ENCODE peak calls at places on chromosomes 7 and 10, in four cellular contexts. L, M, B and Z are unnamed samples.

GRCh38 chr7:134890246-134891240 is 95.8 kb upstream of the AGBL3 start:
- DNase-seq in L (no peak), M (no peak), B (no peak), Z (no peak)

GRCh38 chr7:123624527-123625183 is 23.0 kb downstream of the ASB15 start:
- DNase-seq in L (peak), M (peak), B (peak), Z (peak)

GRCh38 chr7:102044984-102045673 is 227.7 kb downstream of the CUX1 start:
- DNase-seq in L (no peak), M (no peak), B (no peak), Z (peak)

GRCh38 chr7:93036807-93037206 is 81.0 kb downstream of the SAMD9 start:
- DNase-seq in L (peak), M (no peak), B (peak), Z (no peak)

GRCh38 chr10:95225136-95225535 is 31.1 kb downstream of the ACSM6 start:
- DNase-seq in L (no peak), M (no peak), B (no peak), Z (no peak)

GRCh38 chr10:20181408-20181807 is 365.2 kb downstream of the PLXDC2 start:
- DNase-seq in L (no peak), M (no peak), B (no peak), Z (no peak)

GRCh38 chr7:149468208-149468607 is 7.3 kb upstream of the ZNF777 start:
- DNase-seq in L (no peak), M (no peak), B (no peak), Z (peak)

GRCh38 chr7:106679153-106679931 is 18.4 kb upstream of the CCDC71L start:
- DNase-seq in L (no peak), M (peak), B (no peak), Z (peak)

GRCh38 chr7:46660402-46660801 is 739.3 kb upstream of the IGFBP3 start:
- DNase-seq in L (no peak), M (no peak), B (no peak), Z (no peak)

GRCh38 chr10:43665054-43665453 is 16.4 kb upstream of the ZNF32 start:
- DNase-seq in L (no peak), M (no peak), B (no peak), Z (no peak)

GRCh38 chr10:124604214-124605000 is 139.8 kb downstream of the FAM53B start:
- DNase-seq in L (no peak), M (no peak), B (no peak), Z (no peak)

GRCh38 chr10:14477408-14477710 is 146.6 kb upstream of the FRMD4A start:
- DNase-seq in L (no peak), M (no peak), B (no peak), Z (no peak)

GRCh38 chr7:132251327-132251659 is 325.0 kb downstream of the PLXNA4 start:
- DNase-seq in L (no peak), M (no peak), B (no peak), Z (no peak)

GRCh38 chr7:74178632-74179031 is 4.5 kb downstream of the EIF4H start:
- DNase-seq in L (no peak), M (no peak), B (no peak), Z (no peak)

GRCh38 chr10:44370731-44371248 is 14.1 kb downstream of the CXCL12 start:
- DNase-seq in L (no peak), M (no peak), B (no peak), Z (no peak)

GRCh38 chr10:88783734-88784133 is 18.8 kb upstream of the LIPM start:
- DNase-seq in L (no peak), M (no peak), B (no peak), Z (no peak)

GRCh38 chr10:125148021-125148439 is 12.3 kb downstream of the CTBP2 start:
- DNase-seq in L (no peak), M (peak), B (no peak), Z (no peak)

GRCh38 chr10:42690449-42691360 is 52.3 kb upstream of the ZNF33B start:
- DNase-seq in L (no peak), M (peak), B (no peak), Z (no peak)

GRCh38 chr10:116704926-116705325 is 37.4 kb downstream of the HSPA12A start:
- DNase-seq in L (no peak), M (no peak), B (no peak), Z (no peak)

GRCh38 chr7:130733866-130734524 is at the start of gene KLF14:
- DNase-seq in L (peak), M (peak), B (no peak), Z (no peak)

GRCh38 chr10:66747451-66747850 is 178.4 kb upstream of the LRRTM3 start:
- DNase-seq in L (no peak), M (no peak), B (no peak), Z (no peak)

GRCh38 chr10:51244739-51245138 is 170.5 kb downstream of the PRKG1 start:
- DNase-seq in L (no peak), M (no peak), B (no peak), Z (no peak)

GRCh38 chr10:35040761-35041501 is 49.2 kb downstream of the CUL2 start:
- DNase-seq in L (no peak), M (no peak), B (no peak), Z (no peak)

GRCh38 chr7:75654855-75655254 is 83.9 kb downstream of the HIP1 start:
- DNase-seq in L (no peak), M (no peak), B (no peak), Z (no peak)

GRCh38 chr7:40608321-40609075 is 473.7 kb downstream of the SUGCT start:
- DNase-seq in L (no peak), M (no peak), B (no peak), Z (no peak)

GRCh38 chr7:74289018-74289659 is at the start of gene CLIP2:
- DNase-seq in L (peak), M (peak), B (no peak), Z (peak)

GRCh38 chr7:109136893-109137292 is 567.2 kb downstream of the DNAJB9 start:
- DNase-seq in L (no peak), M (no peak), B (no peak), Z (no peak)

GRCh38 chr7:3892686-3893085 is 591.6 kb downstream of the SDK1 start:
- DNase-seq in L (no peak), M (no peak), B (no peak), Z (no peak)

GRCh38 chr10:114208351-114208750 is 29.2 kb downstream of the TDRD1 start:
- DNase-seq in L (no peak), M (no peak), B (no peak), Z (no peak)

GRCh38 chr10:6039711-6040110 is 22.5 kb downstream of the IL2RA start:
- DNase-seq in L (no peak), M (no peak), B (no peak), Z (no peak)

GRCh38 chr7:66304536-66304935 is 99.4 kb downstream of the TPST1 start:
- DNase-seq in L (no peak), M (no peak), B (no peak), Z (no peak)

GRCh38 chr7:2735744-2736143 is 47.7 kb downstream of the AMZ1 start:
- DNase-seq in L (no peak), M (no peak), B (no peak), Z (no peak)

GRCh38 chr10:102603946-102604345 is 40.3 kb upstream of the TRIM8 start:
- DNase-seq in L (no peak), M (no peak), B (no peak), Z (peak)

GRCh38 chr10:125661942-125662515 is 20.9 kb downstream of the TEX36 start:
- DNase-seq in L (no peak), M (peak), B (no peak), Z (no peak)

GRCh38 chr10:22550732-22551131 is 163.6 kb downstream of the PIP4K2A start:
- DNase-seq in L (no peak), M (peak), B (no peak), Z (no peak)

GRCh38 chr7:100430450-100431285 is 1.0 kb downstream of the MEPCE start:
- DNase-seq in L (no peak), M (no peak), B (no peak), Z (no peak)

GRCh38 chr7:2575733-2576350 is 17.1 kb downstream of the IQCE start:
- DNase-seq in L (no peak), M (no peak), B (no peak), Z (no peak)

GRCh38 chr7:6446977-6447588 is 671 bp downstream of the DAGLB start:
- DNase-seq in L (peak), M (peak), B (no peak), Z (no peak)

GRCh38 chr10:115773832-115774231 is 499.2 kb downstream of the GFRA1 start:
- DNase-seq in L (no peak), M (no peak), B (no peak), Z (no peak)

GRCh38 chr7:154882931-154883474 is 119.9 kb downstream of the PAXIP1 start:
- DNase-seq in L (no peak), M (no peak), B (no peak), Z (no peak)
- TF ChIP-seq SPI1 in L (no peak), M (no peak), B (no peak), Z (no peak)

DNA sequence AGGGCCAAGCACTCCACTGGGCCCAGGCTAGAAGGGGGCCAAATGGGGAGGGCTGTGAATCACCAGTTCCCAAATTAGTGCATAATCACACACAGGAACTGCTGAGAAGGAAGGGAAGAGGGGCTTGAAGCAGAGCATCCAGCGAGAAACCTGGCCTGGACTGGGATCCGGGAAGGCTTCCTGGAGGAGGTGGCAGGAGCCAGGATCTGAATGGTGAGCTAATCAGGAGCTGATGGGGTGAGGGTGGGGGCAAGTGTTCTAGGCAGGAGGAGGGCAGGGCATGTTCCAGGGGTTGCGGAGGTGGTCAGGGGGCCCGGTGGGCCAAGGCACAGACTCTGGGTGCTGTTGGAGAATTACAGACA is 12.6 kb downstream of the PWWP2B start:
- DNase-seq in L (no peak), M (no peak), B (no peak), Z (no peak)
- TF ChIP-seq SPI1 in L (no peak), M (no peak), B (no peak), Z (no peak)

GRCh38 chr7:139897422-139898085 is 68.5 kb downstream of the TBXAS1 start:
- DNase-seq in L (no peak), M (no peak), B (no peak), Z (no peak)
- TF ChIP-seq SPI1 in L (no peak), M (no peak), B (no peak), Z (no peak)

GRCh38 chr7:42694894-42695553 is 216.8 kb downstream of the C7orf25 start:
- DNase-seq in L (no peak), M (no peak), B (no peak), Z (no peak)

GRCh38 chr7:42692609-42693008 is 219.3 kb downstream of the C7orf25 start:
- DNase-seq in L (no peak), M (no peak), B (no peak), Z (no peak)

GRCh38 chr7:42689626-42690025 is 222.2 kb downstream of the C7orf25 start:
- DNase-seq in L (no peak), M (no peak), B (no peak), Z (no peak)

GRCh38 chr7:42693722-42694121 is 218.1 kb downstream of the C7orf25 start:
- DNase-seq in L (no peak), M (no peak), B (no peak), Z (no peak)

DNA sequence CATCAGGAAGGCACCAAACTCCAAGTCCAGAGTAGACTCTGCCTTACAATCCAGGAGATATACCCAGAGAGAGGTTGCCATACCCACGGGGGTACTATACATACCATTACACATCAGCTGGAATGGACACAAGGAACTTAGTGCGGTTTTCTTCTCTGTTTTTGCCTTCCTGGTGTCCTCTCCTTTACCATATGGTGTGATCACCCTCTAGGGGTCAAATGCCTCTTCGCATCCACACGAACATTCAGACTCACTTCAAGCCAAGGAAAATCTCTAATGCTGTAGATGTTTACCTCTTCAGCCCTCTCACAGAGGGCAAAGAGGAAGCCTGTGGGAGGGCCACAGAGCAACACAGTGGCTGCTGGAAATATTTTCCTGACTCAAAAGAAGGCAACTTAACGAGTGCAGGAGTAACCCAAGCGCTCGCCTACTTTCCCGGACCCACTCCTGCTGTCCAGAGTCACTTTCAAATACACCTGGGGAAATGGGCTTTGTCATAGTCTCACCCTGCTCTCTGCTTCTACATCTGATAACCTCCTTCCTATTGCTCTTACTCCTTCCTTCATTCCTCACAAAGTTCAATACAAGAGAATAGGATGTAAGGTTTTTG is 220.7 kb downstream of the C7orf25 start:
- DNase-seq in L (no peak), M (peak), B (no peak), Z (no peak)
- TF ChIP-seq SPI1 in L (no peak), M (no peak), B (no peak), Z (no peak)

GRCh38 chr7:95904099-95904498 is 131.7 kb downstream of the DYNC1I1 start:
- DNase-seq in L (no peak), M (no peak), B (no peak), Z (peak)

GRCh38 chr7:95908499-95908898 is 136.1 kb downstream of the DYNC1I1 start:
- DNase-seq in L (no peak), M (no peak), B (no peak), Z (no peak)

GRCh38 chr7:95907337-95907736 is 135.0 kb downstream of the DYNC1I1 start:
- DNase-seq in L (no peak), M (no peak), B (no peak), Z (no peak)

GRCh38 chr7:95906871-95907270 is 134.5 kb downstream of the DYNC1I1 start:
- DNase-seq in L (no peak), M (no peak), B (no peak), Z (no peak)

DNA sequence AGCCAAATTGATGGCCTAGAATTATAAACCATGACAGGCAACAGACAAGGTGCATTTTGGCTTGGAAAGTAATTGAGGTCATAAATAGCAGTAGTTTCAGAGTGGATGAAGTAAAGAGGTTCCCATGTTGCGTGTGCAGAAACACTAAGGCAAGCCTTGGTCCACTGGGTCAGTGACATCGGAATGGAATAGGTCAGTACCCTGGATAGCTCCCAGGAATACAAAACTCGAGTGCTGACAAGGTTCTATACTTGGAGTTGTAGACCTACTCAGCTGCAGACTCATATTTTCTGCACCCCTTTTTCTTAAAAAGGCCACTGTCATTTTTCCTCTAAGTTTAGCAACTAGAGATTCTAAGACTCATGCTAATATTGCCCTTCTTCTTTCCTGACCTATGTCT is 132.8 kb downstream of the DYNC1I1 start:
- DNase-seq in L (no peak), M (no peak), B (no peak), Z (no peak)
- TF ChIP-seq SPI1 in L (no peak), M (no peak), B (no peak), Z (no peak)

GRCh38 chr10:97566338-97566986 is 6.1 kb upstream of the ANKRD2 start:
- DNase-seq in L (no peak), M (no peak), B (no peak), Z (no peak)

GRCh38 chr10:97563337-97563736 is 9.2 kb upstream of the ANKRD2 start:
- DNase-seq in L (no peak), M (no peak), B (no peak), Z (no peak)

GRCh38 chr10:97564776-97565175 is 7.8 kb upstream of the ANKRD2 start:
- DNase-seq in L (no peak), M (no peak), B (no peak), Z (no peak)

GRCh38 chr10:97561678-97562077 is 10.9 kb upstream of the ANKRD2 start:
- DNase-seq in L (no peak), M (no peak), B (no peak), Z (no peak)
- TF ChIP-seq SPI1 in L (no peak), M (no peak), B (no peak), Z (no peak)

GRCh38 chr10:46547331-46547880 is 9.1 kb downstream of the GPRIN2 start:
- DNase-seq in L (peak), M (no peak), B (no peak), Z (no peak)
- TF ChIP-seq SPI1 in L (no peak), M (no peak), B (no peak), Z (no peak)

GRCh38 chr10:26269754-26270153 is 53.2 kb downstream of the GAD2 start:
- DNase-seq in L (peak), M (peak), B (no peak), Z (peak)
- TF ChIP-seq SPI1 in L (no peak), M (no peak), B (no peak), Z (no peak)

GRCh38 chr10:37789590-37789989 is 67.8 kb downstream of the ZNF248 start:
- DNase-seq in L (no peak), M (no peak), B (no peak), Z (no peak)
- TF ChIP-seq SPI1 in L (no peak), M (no peak), B (no peak), Z (no peak)

GRCh38 chr7:27962250-27962649 is 218.3 kb downstream of the JAZF1 start:
- DNase-seq in L (no peak), M (no peak), B (no peak), Z (no peak)

GRCh38 chr7:27958933-27959548 is 219.1 kb downstream of the TAX1BP1 start:
- DNase-seq in L (no peak), M (no peak), B (no peak), Z (no peak)

GRCh38 chr7:27964840-27965239 is 215.8 kb downstream of the JAZF1 start:
- DNase-seq in L (no peak), M (no peak), B (no peak), Z (no peak)

GRCh38 chr7:27960415-27960814 is 220.2 kb downstream of the JAZF1 start:
- DNase-seq in L (no peak), M (no peak), B (no peak), Z (no peak)

GRCh38 chr7:27961255-27961654 is 219.3 kb downstream of the JAZF1 start:
- DNase-seq in L (no peak), M (no peak), B (no peak), Z (no peak)
- TF ChIP-seq SPI1 in L (no peak), M (no peak), B (no peak), Z (no peak)